ENCODE peak calls at places on chromosome 19, in four cellular contexts. Y is fibroblast of lung, W is Calu3, Z is choroid plexus epithelial cell. G is an unnamed sample.

GRCh38 chr19:15331419-15332310 is 674 bp downstream of the BRD4 start:
- DNase-seq in Y (peak; percentile 32), Z (peak; percentile 39), W (peak; percentile 54), G (peak; percentile 85)

GRCh38 chr19:50203281-50204080 is at the start of gene MYH14:
- DNase-seq in Y (no peak), Z (no peak), W (peak; percentile 99), G (no peak)

GRCh38 chr19:16860118-16860517 is 28.7 kb upstream of the F2RL3 start:
- DNase-seq in Y (no peak), W (no peak), Z (no peak), G (no peak)

GRCh38 chr19:14479985-14480694 is 5.0 kb upstream of the PTGER1 start:
- DNase-seq in W (peak; percentile 38), Y (peak; percentile 32), Z (peak; percentile 45), G (peak; percentile 91)

GRCh38 chr19:13861392-13861713 is 15.6 kb upstream of the NANOS3 start:
- DNase-seq in W (no peak), Z (no peak), Y (no peak), G (no peak)

GRCh38 chr19:48319647-48320537 is 5.5 kb upstream of the EMP3 start:
- DNase-seq in Z (peak; percentile 85), W (peak; percentile 94), Y (peak; percentile 80), G (peak; percentile 95)

GRCh38 chr19:34503546-34504272 is 22.2 kb downstream of the WTIP start:
- DNase-seq in Y (no peak), W (no peak), Z (peak; percentile 25), G (peak; percentile 73)

GRCh38 chr19:56144396-56144795 is 3.3 kb downstream of the ZNF444 start:
- DNase-seq in Z (no peak), Y (no peak), W (no peak), G (no peak)

GRCh38 chr19:36605839-36606478 is 846 bp downstream of the ZNF382 start:
- DNase-seq in Z (no peak), Y (no peak), W (no peak), G (no peak)

GRCh38 chr19:32318884-32319520 is 26.4 kb upstream of the ZNF507 start:
- DNase-seq in Y (no peak), Z (peak; percentile 5), W (peak; percentile 47), G (peak; percentile 75)
- TF ChIP-seq CTCF in Y (peak; percentile 33), Z (peak; percentile 28), W (peak; percentile 33), G (no peak)

DNA sequence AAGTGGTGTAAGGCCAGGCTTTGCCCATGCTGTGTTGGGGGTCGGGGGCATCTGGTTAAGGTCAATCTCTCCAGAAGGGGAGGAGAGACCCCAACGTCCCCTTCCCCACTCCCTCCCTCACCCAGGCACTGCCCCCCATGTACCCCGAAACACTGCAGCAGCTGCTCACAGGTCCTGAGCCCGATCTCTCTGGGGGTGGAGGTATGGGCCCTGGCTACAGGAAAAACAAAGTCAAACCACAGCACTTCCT is 10.2 kb downstream of the CAPN12 start:
- DNase-seq in Z (no peak), Y (no peak), W (no peak), G (no peak)
- TF ChIP-seq CTCF in Z (no peak), Y (no peak), W (no peak), G (no peak)

GRCh38 chr19:4066176-4066606 is 508 bp downstream of the ZBTB7A start:
- DNase-seq in Y (no peak), W (no peak), Z (no peak), G (no peak)

GRCh38 chr19:4068058-4068966 is 1.6 kb upstream of the ZBTB7A start:
- DNase-seq in W (no peak), Y (no peak), Z (no peak), G (peak; percentile 81)

GRCh38 chr19:4066682-4067395 is at the start of gene ZBTB7A:
- DNase-seq in Y (peak; percentile 76), W (peak; percentile 60), Z (peak; percentile 60), G (no peak)

GRCh38 chr19:4069331-4069959 is 2.7 kb upstream of the ZBTB7A start:
- DNase-seq in W (no peak), Y (no peak), Z (no peak), G (no peak)

GRCh38 chr19:4067396-4068057 is 828 bp upstream of the ZBTB7A start:
- DNase-seq in Y (no peak), Z (no peak), W (no peak), G (peak; percentile 83)
- TF ChIP-seq CTCF in Y (no peak), Z (no peak), W (no peak), G (no peak)

DNA sequence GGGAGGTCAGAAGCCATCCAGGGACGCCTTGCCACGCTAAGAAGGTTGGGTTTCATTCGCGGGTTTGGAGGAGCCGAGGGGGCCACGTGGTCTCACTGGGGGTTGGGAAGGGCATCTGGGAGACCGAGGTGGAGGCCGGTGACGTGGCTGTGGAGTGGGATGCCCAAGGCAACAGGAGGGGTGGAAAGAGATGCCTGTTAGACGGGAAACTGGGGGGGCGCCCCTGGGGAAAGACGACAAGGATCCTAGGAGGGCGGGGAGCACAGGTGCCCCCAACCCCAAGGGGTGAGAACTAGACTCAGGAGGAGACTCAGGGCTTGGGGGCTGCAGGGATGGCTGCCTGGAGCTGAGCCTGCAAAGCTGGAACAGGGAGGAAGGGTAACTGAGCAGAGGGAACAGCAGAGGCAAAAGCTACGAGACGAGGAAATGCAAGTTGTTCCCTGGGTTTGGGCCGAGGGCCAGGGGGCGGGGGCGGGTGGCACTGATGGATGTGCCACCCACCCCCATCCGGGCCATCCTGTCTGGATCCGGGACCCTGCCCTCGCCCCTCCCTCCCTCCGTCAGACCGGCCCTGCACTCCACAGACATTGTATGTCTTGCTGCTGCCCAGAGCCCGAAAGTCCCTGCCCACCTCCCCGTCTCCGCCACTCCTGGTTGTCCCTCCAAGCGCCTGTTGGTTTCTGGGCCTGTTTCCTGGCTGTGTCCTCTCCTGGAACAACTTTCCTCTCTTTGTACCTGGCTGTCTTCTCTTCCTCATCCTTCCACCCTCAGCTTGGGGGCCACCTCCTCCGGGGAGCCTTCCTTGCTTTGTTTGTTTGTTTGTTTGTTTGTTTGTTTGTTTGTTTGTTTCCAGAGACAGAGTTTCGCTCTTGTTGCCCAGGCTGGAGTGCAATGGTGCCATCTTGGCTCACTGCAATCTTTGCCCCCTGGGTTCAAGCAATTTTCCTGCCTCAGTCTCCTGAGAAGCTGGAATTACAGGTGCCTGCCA is 6.3 kb upstream of the TCF3 start:
- DNase-seq in Z (no peak), W (no peak), Y (no peak), G (no peak)
- TF ChIP-seq CTCF in Z (no peak), W (no peak), Y (no peak), G (no peak)

DNA sequence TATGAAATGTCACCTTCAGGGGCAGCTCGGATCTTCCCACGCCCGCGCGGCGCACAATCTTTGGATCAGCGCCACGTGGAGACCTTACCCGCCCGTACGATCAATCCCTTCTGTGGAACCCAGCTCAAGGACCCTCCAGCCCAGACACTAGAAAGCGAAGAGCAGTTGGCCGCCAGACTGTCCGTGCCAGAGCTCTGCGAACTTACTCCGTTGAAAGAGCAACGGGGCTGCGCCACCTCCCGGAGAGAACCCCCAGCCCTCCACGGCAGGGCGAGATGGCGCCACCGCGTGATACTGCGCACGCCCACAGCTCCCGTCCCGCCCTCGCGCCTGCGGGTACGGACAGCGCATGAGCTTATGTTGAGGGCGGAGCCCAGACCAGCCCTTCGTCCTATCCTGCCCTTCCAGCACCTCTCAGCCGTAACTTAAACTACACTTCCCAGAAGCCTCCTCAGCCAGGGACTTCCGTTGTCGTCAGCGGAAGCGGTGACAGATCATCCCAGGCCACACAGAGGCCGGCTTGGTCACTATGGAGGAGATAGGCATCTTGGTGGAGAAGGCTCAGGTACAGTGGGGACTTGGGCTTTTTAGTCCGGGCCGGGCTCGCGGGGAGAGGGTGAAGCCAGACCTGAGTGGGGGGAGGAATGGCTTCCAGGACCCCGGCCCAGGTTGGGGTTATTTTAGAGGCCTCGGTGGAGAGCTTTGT is at the start of gene PSMC4:
- DNase-seq in Z (peak; percentile 100), W (peak; percentile 100), Y (peak; percentile 99), G (peak; percentile 99)
- TF ChIP-seq CTCF in Z (peak; percentile 92), W (peak; percentile 77), Y (peak; percentile 68), G (peak; percentile 84)